ENCODE peak calls at places on chromosomes 11 and 22, in ten cellular contexts. One of them, this sample, is unnamed.

GRCh38 chr11:22304337-22304961 is 33.7 kb upstream of the SLC17A6 start:
- DNase-seq in stomach: no peak
- DNase-seq in IMR-90: peak
- DNase-seq in spleen: no peak
- DNase-seq in AG04450: no peak
- DNase-seq in neural crest cell: no peak
- DNase-seq in PC-9: no peak
- DNase-seq in right atrium auricular region: no peak
- DNase-seq in Calu3: no peak
- DNase-seq in endothelial cell: no peak
- DNase-seq in this sample: no peak

GRCh38 chr11:47551086-47551485 is 1.8 kb downstream of the CELF1 start:
- DNase-seq in spleen: no peak
- DNase-seq in AG04450: no peak
- DNase-seq in endothelial cell: no peak
- DNase-seq in Calu3: no peak
- DNase-seq in right atrium auricular region: no peak
- DNase-seq in neural crest cell: no peak
- DNase-seq in stomach: no peak
- DNase-seq in IMR-90: peak
- DNase-seq in PC-9: no peak
- DNase-seq in this sample: no peak

GRCh38 chr11:69508974-69509373 is 27.5 kb downstream of the LINC01488 start:
- DNase-seq in AG04450: no peak
- DNase-seq in PC-9: no peak
- DNase-seq in endothelial cell: no peak
- DNase-seq in IMR-90: no peak
- DNase-seq in stomach: no peak
- DNase-seq in spleen: peak
- DNase-seq in Calu3: no peak
- DNase-seq in neural crest cell: no peak
- DNase-seq in right atrium auricular region: no peak
- DNase-seq in this sample: no peak

GRCh38 chr11:63663809-63664208 is 7.4 kb downstream of the ATL3 start:
- DNase-seq in AG04450: no peak
- DNase-seq in stomach: no peak
- DNase-seq in IMR-90: peak
- DNase-seq in endothelial cell: no peak
- DNase-seq in right atrium auricular region: no peak
- DNase-seq in neural crest cell: no peak
- DNase-seq in Calu3: no peak
- DNase-seq in spleen: no peak
- DNase-seq in PC-9: peak
- DNase-seq in this sample: no peak

GRCh38 chr22:49972163-49973017 is 11.8 kb downstream of the PIM3 start:
- DNase-seq in right atrium auricular region: no peak
- DNase-seq in endothelial cell: peak
- DNase-seq in spleen: peak
- DNase-seq in PC-9: no peak
- DNase-seq in AG04450: no peak
- DNase-seq in neural crest cell: peak
- DNase-seq in Calu3: no peak
- DNase-seq in stomach: peak
- DNase-seq in IMR-90: no peak
- DNase-seq in this sample: peak

GRCh38 chr11:18614667-18615066 is 15.1 kb downstream of the MISFA start:
- DNase-seq in AG04450: no peak
- DNase-seq in right atrium auricular region: no peak
- DNase-seq in stomach: no peak
- DNase-seq in endothelial cell: no peak
- DNase-seq in neural crest cell: no peak
- DNase-seq in IMR-90: no peak
- DNase-seq in PC-9: no peak
- DNase-seq in Calu3: no peak
- DNase-seq in spleen: no peak
- DNase-seq in this sample: no peak

GRCh38 chr11:68935066-68935465 is 31.4 kb downstream of the IGHMBP2 start:
- DNase-seq in right atrium auricular region: no peak
- DNase-seq in spleen: peak
- DNase-seq in Calu3: no peak
- DNase-seq in endothelial cell: no peak
- DNase-seq in stomach: no peak
- DNase-seq in IMR-90: no peak
- DNase-seq in PC-9: no peak
- DNase-seq in neural crest cell: no peak
- DNase-seq in AG04450: no peak
- DNase-seq in this sample: no peak

GRCh38 chr11:96086111-96086510 is 162.2 kb upstream of the MTMR2 start:
- DNase-seq in PC-9: no peak
- DNase-seq in spleen: no peak
- DNase-seq in IMR-90: no peak
- DNase-seq in endothelial cell: no peak
- DNase-seq in right atrium auricular region: no peak
- DNase-seq in neural crest cell: no peak
- DNase-seq in stomach: no peak
- DNase-seq in AG04450: no peak
- DNase-seq in Calu3: no peak
- DNase-seq in this sample: no peak

GRCh38 chr11:112794321-112794720 is 166.9 kb upstream of the NCAM1 start:
- DNase-seq in spleen: no peak
- DNase-seq in neural crest cell: no peak
- DNase-seq in AG04450: no peak
- DNase-seq in endothelial cell: no peak
- DNase-seq in stomach: no peak
- DNase-seq in Calu3: no peak
- DNase-seq in IMR-90: no peak
- DNase-seq in right atrium auricular region: no peak
- DNase-seq in PC-9: no peak
- DNase-seq in this sample: no peak

GRCh38 chr11:46387919-46388618 is 3.5 kb downstream of the CHRM4 start:
- DNase-seq in neural crest cell: no peak
- DNase-seq in PC-9: no peak
- DNase-seq in stomach: no peak
- DNase-seq in AG04450: no peak
- DNase-seq in IMR-90: no peak
- DNase-seq in spleen: peak
- DNase-seq in Calu3: no peak
- DNase-seq in right atrium auricular region: no peak
- DNase-seq in endothelial cell: no peak
- DNase-seq in this sample: no peak

GRCh38 chr11:48087974-48088681 is 107.8 kb downstream of the PTPRJ start:
- DNase-seq in right atrium auricular region: no peak
- DNase-seq in neural crest cell: no peak
- DNase-seq in IMR-90: no peak
- DNase-seq in spleen: no peak
- DNase-seq in stomach: peak
- DNase-seq in PC-9: no peak
- DNase-seq in endothelial cell: no peak
- DNase-seq in Calu3: peak
- DNase-seq in AG04450: no peak
- DNase-seq in this sample: no peak

GRCh38 chr11:80330302-80330701 is 889.5 kb upstream of the TENM4 start:
- DNase-seq in AG04450: peak
- DNase-seq in right atrium auricular region: no peak
- DNase-seq in stomach: no peak
- DNase-seq in Calu3: no peak
- DNase-seq in IMR-90: peak
- DNase-seq in endothelial cell: no peak
- DNase-seq in PC-9: no peak
- DNase-seq in spleen: no peak
- DNase-seq in neural crest cell: no peak
- DNase-seq in this sample: no peak

GRCh38 chr11:103699216-103699615 is 337.2 kb upstream of the DDI1 start:
- DNase-seq in right atrium auricular region: no peak
- DNase-seq in stomach: no peak
- DNase-seq in spleen: no peak
- DNase-seq in PC-9: no peak
- DNase-seq in Calu3: no peak
- DNase-seq in AG04450: no peak
- DNase-seq in endothelial cell: no peak
- DNase-seq in neural crest cell: no peak
- DNase-seq in IMR-90: no peak
- DNase-seq in this sample: no peak
- TF ChIP-seq CTCF in right atrium auricular region: no peak
- TF ChIP-seq CTCF in stomach: no peak
- TF ChIP-seq CTCF in spleen: no peak
- TF ChIP-seq CTCF in PC-9: no peak
- TF ChIP-seq CTCF in Calu3: no peak
- TF ChIP-seq CTCF in AG04450: peak
- TF ChIP-seq CTCF in endothelial cell: no peak
- TF ChIP-seq CTCF in neural crest cell: peak
- TF ChIP-seq CTCF in IMR-90: peak
- TF ChIP-seq CTCF in this sample: no peak

GRCh38 chr22:39287076-39287743 is 32.2 kb downstream of the RPL3 start:
- DNase-seq in neural crest cell: no peak
- DNase-seq in stomach: no peak
- DNase-seq in right atrium auricular region: no peak
- DNase-seq in spleen: peak
- DNase-seq in AG04450: no peak
- DNase-seq in Calu3: no peak
- DNase-seq in PC-9: no peak
- DNase-seq in IMR-90: no peak
- DNase-seq in endothelial cell: no peak
- DNase-seq in this sample: no peak
- TF ChIP-seq CTCF in neural crest cell: no peak
- TF ChIP-seq CTCF in stomach: no peak
- TF ChIP-seq CTCF in right atrium auricular region: no peak
- TF ChIP-seq CTCF in spleen: no peak
- TF ChIP-seq CTCF in AG04450: no peak
- TF ChIP-seq CTCF in Calu3: no peak
- TF ChIP-seq CTCF in PC-9: no peak
- TF ChIP-seq CTCF in IMR-90: no peak
- TF ChIP-seq CTCF in endothelial cell: no peak
- TF ChIP-seq CTCF in this sample: no peak

DNA sequence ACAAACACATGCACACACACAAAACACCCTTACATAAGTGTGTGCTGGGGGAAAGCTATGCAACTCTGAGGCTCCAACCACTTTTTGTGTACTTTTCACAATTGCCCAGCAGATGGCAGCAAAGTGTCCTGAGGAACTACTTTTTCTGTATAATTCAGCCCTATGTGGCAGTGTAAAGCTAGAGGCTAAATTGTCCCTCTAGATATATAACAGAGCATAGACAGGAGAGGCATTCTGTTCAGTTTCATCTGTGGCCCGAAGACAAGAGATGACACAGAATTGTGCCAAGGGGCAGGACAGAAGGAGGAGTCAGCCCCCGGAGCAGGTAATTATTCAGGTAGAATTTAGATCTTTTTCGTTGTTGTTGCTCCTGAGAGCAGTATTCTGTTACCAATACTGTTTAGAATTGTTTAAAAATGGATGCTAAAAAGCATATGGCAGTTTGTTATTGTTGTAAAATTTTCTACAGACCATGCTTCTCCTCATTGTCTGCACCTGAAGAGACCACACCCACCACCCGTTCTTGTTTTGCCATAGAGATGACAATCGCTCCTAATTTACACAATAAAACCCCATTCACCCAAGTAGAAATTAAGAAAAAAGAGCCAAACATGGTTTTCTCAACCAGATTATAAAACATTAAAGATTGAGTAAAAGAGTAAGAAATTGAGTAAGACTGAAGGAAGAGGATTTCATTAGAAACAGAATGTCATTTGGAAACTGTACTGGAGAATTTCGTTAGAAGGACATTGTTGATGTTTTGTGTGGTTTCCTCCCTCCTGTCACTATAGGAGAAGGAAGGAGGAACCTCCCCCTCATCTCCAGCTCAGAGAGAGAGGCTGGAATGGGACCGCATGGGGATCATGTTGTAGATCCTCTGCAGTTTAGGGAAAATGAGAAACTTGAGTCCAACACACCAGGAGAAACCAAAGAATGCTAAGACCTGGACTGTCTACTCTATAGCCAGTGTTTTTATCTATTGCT is 14.5 kb upstream of the MS4A7 start:
- DNase-seq in PC-9: peak
- DNase-seq in IMR-90: peak
- DNase-seq in right atrium auricular region: peak
- DNase-seq in neural crest cell: peak
- DNase-seq in spleen: no peak
- DNase-seq in AG04450: no peak
- DNase-seq in Calu3: peak
- DNase-seq in endothelial cell: peak
- DNase-seq in stomach: peak
- DNase-seq in this sample: peak
- TF ChIP-seq CTCF in PC-9: peak
- TF ChIP-seq CTCF in IMR-90: peak
- TF ChIP-seq CTCF in right atrium auricular region: peak
- TF ChIP-seq CTCF in neural crest cell: peak
- TF ChIP-seq CTCF in spleen: peak
- TF ChIP-seq CTCF in AG04450: peak
- TF ChIP-seq CTCF in Calu3: peak
- TF ChIP-seq CTCF in endothelial cell: peak
- TF ChIP-seq CTCF in stomach: peak
- TF ChIP-seq CTCF in this sample: peak

GRCh38 chr11:103633037-103633788 is 403.2 kb upstream of the DDI1 start:
- DNase-seq in spleen: no peak
- DNase-seq in IMR-90: peak
- DNase-seq in stomach: no peak
- DNase-seq in right atrium auricular region: no peak
- DNase-seq in Calu3: no peak
- DNase-seq in AG04450: no peak
- DNase-seq in neural crest cell: no peak
- DNase-seq in PC-9: no peak
- DNase-seq in endothelial cell: no peak
- DNase-seq in this sample: no peak

GRCh38 chr11:103633819-103634590 is 402.4 kb upstream of the DDI1 start:
- DNase-seq in spleen: no peak
- DNase-seq in neural crest cell: no peak
- DNase-seq in right atrium auricular region: no peak
- DNase-seq in AG04450: no peak
- DNase-seq in endothelial cell: no peak
- DNase-seq in IMR-90: no peak
- DNase-seq in Calu3: no peak
- DNase-seq in PC-9: no peak
- DNase-seq in stomach: no peak
- DNase-seq in this sample: no peak

GRCh38 chr11:103631841-103632240 is 404.6 kb upstream of the DDI1 start:
- DNase-seq in neural crest cell: no peak
- DNase-seq in right atrium auricular region: no peak
- DNase-seq in endothelial cell: no peak
- DNase-seq in AG04450: no peak
- DNase-seq in spleen: no peak
- DNase-seq in stomach: no peak
- DNase-seq in PC-9: no peak
- DNase-seq in IMR-90: no peak
- DNase-seq in Calu3: no peak
- DNase-seq in this sample: no peak

GRCh38 chr11:103636232-103636631 is 400.2 kb upstream of the DDI1 start:
- DNase-seq in neural crest cell: no peak
- DNase-seq in PC-9: no peak
- DNase-seq in Calu3: no peak
- DNase-seq in spleen: no peak
- DNase-seq in stomach: no peak
- DNase-seq in IMR-90: no peak
- DNase-seq in endothelial cell: no peak
- DNase-seq in AG04450: no peak
- DNase-seq in right atrium auricular region: no peak
- DNase-seq in this sample: no peak

DNA sequence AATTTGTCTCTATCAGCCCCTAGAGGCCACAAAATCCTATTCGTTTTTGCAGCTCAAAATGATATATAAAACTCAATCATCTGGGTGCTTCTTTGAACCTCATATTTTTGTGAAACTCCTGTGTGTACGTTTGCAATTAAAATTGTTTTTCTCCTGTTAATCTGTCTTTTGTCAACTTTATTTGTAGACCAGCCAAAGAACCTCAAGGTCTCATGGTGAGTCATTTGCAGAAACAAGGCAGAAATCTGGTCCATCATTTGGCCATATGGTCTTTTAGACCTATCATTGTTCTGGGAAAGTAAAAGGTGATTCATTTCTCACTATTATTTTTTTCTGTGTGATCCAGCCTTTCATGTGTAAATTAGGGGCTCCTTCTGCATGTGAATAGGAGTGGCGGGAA is 399.2 kb upstream of the DDI1 start:
- DNase-seq in right atrium auricular region: no peak
- DNase-seq in AG04450: no peak
- DNase-seq in spleen: no peak
- DNase-seq in PC-9: no peak
- DNase-seq in stomach: no peak
- DNase-seq in neural crest cell: no peak
- DNase-seq in Calu3: no peak
- DNase-seq in IMR-90: peak
- DNase-seq in endothelial cell: no peak
- DNase-seq in this sample: no peak
- TF ChIP-seq CTCF in right atrium auricular region: no peak
- TF ChIP-seq CTCF in AG04450: peak
- TF ChIP-seq CTCF in spleen: no peak
- TF ChIP-seq CTCF in PC-9: no peak
- TF ChIP-seq CTCF in stomach: no peak
- TF ChIP-seq CTCF in neural crest cell: no peak
- TF ChIP-seq CTCF in Calu3: no peak
- TF ChIP-seq CTCF in IMR-90: no peak
- TF ChIP-seq CTCF in endothelial cell: no peak
- TF ChIP-seq CTCF in this sample: no peak